ENCODE peak calls at places on chromosomes 3 and 15, in five cellular contexts. X is H1, D is IMR-90, P is A549, H is HCT116. U is an unnamed sample.

GRCh38 chr3:46829699-46830208 is 33.5 kb downstream of the MYL3 start:
- DNase-seq in P (no peak), D (no peak), H (no peak), X (no peak), U (no peak)

GRCh38 chr3:171837698-171838097 is 5.5 kb upstream of the TMEM212 start:
- DNase-seq in H (no peak), D (no peak), X (no peak), P (no peak), U (no peak)

GRCh38 chr15:27042646-27043045 is 71.7 kb downstream of the GABRG3 start:
- DNase-seq in D (no peak), H (no peak), P (no peak), X (no peak), U (no peak)

GRCh38 chr15:85614059-85614458 is 180.7 kb downstream of the KLHL25 start:
- DNase-seq in H (no peak), D (no peak), P (no peak), X (no peak), U (peak; percentile 56)

GRCh38 chr3:131694351-131694750 is 191.6 kb upstream of the MRPL3 start:
- DNase-seq in H (no peak), D (no peak), X (no peak), P (no peak), U (no peak)

GRCh38 chr3:58032186-58032585 is 24.0 kb downstream of the FLNB start:
- DNase-seq in P (no peak), H (no peak), D (peak; percentile 65), X (no peak), U (no peak)

GRCh38 chr15:63246691-63247464 is 30.5 kb upstream of the APH1B start:
- DNase-seq in H (no peak), P (peak; percentile 70), D (peak; percentile 91), X (no peak), U (no peak)

GRCh38 chr15:39621961-39622360 is 41.1 kb downstream of the THBS1 start:
- DNase-seq in D (no peak), H (no peak), X (no peak), P (no peak), U (no peak)

GRCh38 chr3:14340960-14341708 is 61.3 kb upstream of the SLC6A6 start:
- DNase-seq in X (no peak), D (no peak), H (no peak), P (no peak), U (no peak)

GRCh38 chr3:14222900-14223594 is 44.4 kb downstream of the LSM3 start:
- DNase-seq in P (no peak), H (no peak), D (no peak), X (no peak), U (no peak)

GRCh38 chr3:151379083-151379734 is 5.3 kb downstream of the P2RY12 start:
- DNase-seq in X (no peak), P (peak; percentile 29), H (peak; percentile 10), D (no peak), U (peak; percentile 10)

GRCh38 chr15:60555814-60556213 is 76.9 kb upstream of the ICE2 start:
- DNase-seq in P (no peak), H (no peak), X (no peak), D (no peak), U (no peak)

GRCh38 chr3:69879051-69879450 is 120.5 kb upstream of the SAMMSON start:
- DNase-seq in X (no peak), H (no peak), P (no peak), D (no peak), U (no peak)

GRCh38 chr3:139280027-139280671 is 63.7 kb upstream of the MRPS22 start:
- DNase-seq in P (no peak), H (no peak), D (no peak), X (no peak), U (no peak)

GRCh38 chr3:60114191-60114590 is 1064.4 kb upstream of the CFAP20DC start:
- DNase-seq in X (no peak), H (no peak), P (no peak), D (no peak), U (no peak)

GRCh38 chr3:13581485-13582365 is 32.8 kb downstream of the FBLN2 start:
- DNase-seq in D (no peak), X (no peak), P (no peak), H (no peak), U (no peak)

GRCh38 chr3:126357299-126358037 is at the start of gene KLF15:
- DNase-seq in D (peak; percentile 72), X (no peak), H (peak; percentile 43), P (peak; percentile 59), U (peak; percentile 82)

GRCh38 chr3:170233532-170233931 is 11.3 kb downstream of the PRKCI start:
- DNase-seq in P (peak; percentile 64), X (no peak), D (peak; percentile 94), H (no peak), U (no peak)

GRCh38 chr3:152269423-152270144 is 855 bp downstream of the MBNL1 start:
- DNase-seq in X (no peak), D (peak; percentile 94), P (peak; percentile 54), H (no peak), U (peak; percentile 82)

GRCh38 chr3:33787328-33788009 is 11.0 kb upstream of the PDCD6IP start:
- DNase-seq in D (peak; percentile 72), X (no peak), P (peak; percentile 74), H (peak; percentile 60), U (peak; percentile 71)

GRCh38 chr3:12560505-12561188 is 3.8 kb downstream of the MKRN2 start:
- DNase-seq in H (no peak), P (no peak), D (no peak), X (no peak), U (no peak)

GRCh38 chr3:171980578-171981270 is 58.7 kb upstream of the FNDC3B start:
- DNase-seq in H (no peak), D (peak; percentile 38), P (no peak), X (no peak), U (no peak)

GRCh38 chr3:195270350-195271115 is 426 bp downstream of the XXYLT1 start:
- DNase-seq in P (peak; percentile 70), X (no peak), D (peak; percentile 69), H (peak; percentile 26), U (peak; percentile 86)

GRCh38 chr3:64342940-64343691 is 117.8 kb upstream of the PRICKLE2 start:
- DNase-seq in D (peak; percentile 92), H (no peak), P (peak; percentile 42), X (no peak), U (peak; percentile 34)

GRCh38 chr3:113947372-113948014 is at the start of gene ZDHHC23:
- DNase-seq in D (peak; percentile 34), H (peak; percentile 43), P (peak; percentile 54), X (no peak), U (peak; percentile 36)

DNA sequence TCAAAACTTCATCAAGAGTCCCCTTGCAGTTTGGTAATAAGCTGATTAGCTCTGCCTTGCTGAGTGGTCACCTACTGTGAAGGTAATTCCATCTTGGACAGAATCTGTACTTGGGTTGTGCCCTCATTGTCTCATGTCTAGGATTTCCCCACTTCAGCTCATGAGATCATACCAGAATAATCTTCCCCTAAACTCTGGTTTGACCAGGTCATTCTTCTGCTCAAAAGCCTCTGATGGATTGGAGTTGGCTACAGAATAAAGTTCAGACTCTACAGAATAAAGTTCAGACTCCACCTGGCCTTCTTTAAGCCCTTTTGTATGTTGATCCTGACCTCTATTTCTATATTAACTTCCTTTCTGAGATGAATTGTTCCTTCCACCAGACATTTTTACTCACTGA is 6.4 kb upstream of the GLCE start:
- DNase-seq in D (peak; percentile 42), H (no peak), X (no peak), P (no peak), U (peak; percentile 93)
- H3K4me2 ChIP-seq in D (peak overlapping the region; percentile 7), H (no peak overlapping the region), X (no peak overlapping the region), P (no peak overlapping the region), U (peak overlapping the region; percentile 79)

DNA sequence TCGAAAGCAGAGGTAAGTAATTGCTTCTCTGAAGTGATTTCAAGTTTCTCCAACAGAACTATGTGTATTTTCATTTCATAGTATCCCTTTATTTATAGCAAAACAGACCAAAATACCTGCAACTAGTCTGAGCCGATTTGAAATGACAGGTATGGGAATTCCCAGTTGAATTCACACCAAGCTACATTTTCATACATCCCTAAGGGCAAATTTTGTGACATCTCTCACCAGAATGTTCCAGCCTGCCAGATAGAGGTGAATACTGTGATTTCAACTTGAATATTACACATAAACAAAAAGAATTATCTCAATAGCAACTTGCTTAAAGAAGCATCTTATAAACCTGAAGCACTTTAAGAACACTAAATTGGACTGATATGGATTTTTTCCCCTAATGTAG is 235.7 kb downstream of the SLC9A9 start:
- DNase-seq in X (no peak), P (no peak), H (no peak), D (no peak), U (no peak)
- H3K4me3 ChIP-seq in X (no peak overlapping the region), P (no peak overlapping the region), H (no peak overlapping the region), D (no peak overlapping the region), U (no peak overlapping the region)

DNA sequence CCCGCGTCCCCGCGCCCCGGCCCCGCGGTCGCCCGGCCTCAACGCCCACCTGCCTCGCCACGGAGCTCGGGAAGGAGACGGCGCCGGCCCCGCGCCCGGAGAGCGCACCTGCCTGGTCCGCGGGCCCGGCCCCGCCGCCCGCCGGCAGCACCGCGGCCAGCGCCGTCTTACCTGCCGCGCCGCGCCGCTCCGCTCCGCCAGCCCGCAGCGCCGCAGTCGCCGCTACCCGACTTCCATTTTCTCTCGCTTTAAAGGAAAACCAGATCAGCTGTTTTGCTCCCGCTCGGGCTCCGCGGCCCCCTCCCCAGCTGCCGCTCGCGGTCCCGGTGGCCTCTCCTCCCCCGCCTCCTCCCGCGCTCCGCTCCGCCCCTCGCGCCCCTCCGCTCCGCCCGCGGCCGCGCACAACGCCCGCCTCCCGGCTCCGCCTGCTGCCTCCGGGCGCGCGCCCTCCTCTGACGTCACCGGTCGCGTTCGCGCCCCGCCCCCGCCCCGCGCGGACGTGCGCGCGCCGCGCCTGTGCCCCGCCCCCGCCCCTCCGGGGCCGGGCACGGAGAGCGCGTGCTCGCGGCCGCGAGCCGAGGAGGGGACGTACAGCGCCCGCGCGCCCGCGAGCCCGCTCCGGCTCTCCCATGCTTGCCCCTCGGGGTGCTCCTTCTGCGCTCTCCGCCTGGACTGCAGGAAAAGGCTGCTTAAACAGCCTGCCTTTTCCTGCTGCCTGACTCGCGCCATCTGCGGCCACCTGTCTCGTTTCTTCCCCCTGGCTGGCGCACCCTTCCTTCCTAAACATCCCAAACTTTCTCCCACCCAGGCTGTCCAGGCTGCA is 159.8 kb upstream of the CHRNA7 start:
- DNase-seq in P (peak; percentile 81), D (peak; percentile 63), X (peak; percentile 62), H (peak; percentile 48), U (peak; percentile 71)
- TF ChIP-seq POLR2A in P (peak; percentile 43), D (no peak), X (no peak), H (no peak), U (no peak)

GRCh38 chr15:64898406-64898805 is 13.3 kb upstream of the ANKDD1A start:
- DNase-seq in P (no peak), X (no peak), D (no peak), H (no peak), U (no peak)
- H3K4me2 ChIP-seq in P (no peak overlapping the region), X (no peak overlapping the region), D (no peak overlapping the region), H (no peak overlapping the region), U (no peak overlapping the region)

GRCh38 chr15:78564743-78565096 is 600 bp upstream of the CHRNA5 start:
- DNase-seq in P (no peak), H (no peak), X (no peak), D (no peak), U (no peak)
- H3K4me3 ChIP-seq in P (peak overlapping the region; percentile 73), H (peak overlapping the region; percentile 67), X (no peak overlapping the region), D (no peak overlapping the region), U (no peak overlapping the region)